ENCODE peak calls at places on chromosomes 13 and 19, in six cellular contexts. O is right cardiac atrium, C is ELF-1, Y is caudate nucleus, T is heart right ventricle, N is Right ventricle myocardium superior. W is an unnamed sample.

GRCh38 chr19:20667281-20667680 is 5.9 kb upstream of the ZNF626 start:
- DNase-seq in O (no peak), C (no peak), Y (no peak), T (no peak), N (no peak), W (no peak)

GRCh38 chr19:3319643-3320353 is 46.6 kb upstream of the NFIC start:
- DNase-seq in O (no peak), C (no peak), Y (no peak), T (no peak), N (peak), W (no peak)

GRCh38 chr13:95355491-95355890 is 54.2 kb upstream of the ABCC4 start:
- DNase-seq in O (no peak), C (peak), Y (no peak), T (no peak), N (no peak), W (no peak)

GRCh38 chr13:94162289-94162688 is 317.2 kb downstream of the DCT start:
- DNase-seq in O (peak), C (no peak), Y (no peak), T (peak), N (peak), W (no peak)

GRCh38 chr13:111179908-111180756 is 65.0 kb downstream of the ARHGEF7 start:
- DNase-seq in O (no peak), C (no peak), Y (no peak), T (no peak), N (no peak), W (no peak)

GRCh38 chr13:97141564-97142005 is 80.5 kb upstream of the MBNL2 start:
- DNase-seq in O (no peak), C (peak), Y (no peak), T (no peak), N (no peak), W (no peak)

GRCh38 chr19:36972594-36972993 is 56.5 kb downstream of the ZNF568 start:
- DNase-seq in O (no peak), C (no peak), Y (no peak), T (no peak), N (no peak), W (peak)

GRCh38 chr13:94674609-94675348 is 37.6 kb downstream of the SOX21 start:
- DNase-seq in O (no peak), C (peak), Y (peak), T (no peak), N (no peak), W (no peak)

GRCh38 chr13:76440568-76440967 is 445.6 kb downstream of the KCTD12 start:
- DNase-seq in O (no peak), C (no peak), Y (peak), T (no peak), N (no peak), W (no peak)

GRCh38 chr19:13803038-13803437 is 7.8 kb downstream of the ZSWIM4 start:
- DNase-seq in O (no peak), C (no peak), Y (no peak), T (no peak), N (no peak), W (no peak)

GRCh38 chr13:111337206-111337605 is 16.8 kb downstream of the TEX29 start:
- DNase-seq in O (no peak), C (no peak), Y (no peak), T (no peak), N (no peak), W (no peak)

GRCh38 chr13:34114581-34114980 is 296.6 kb downstream of the RFC3 start:
- DNase-seq in O (no peak), C (no peak), Y (no peak), T (no peak), N (no peak), W (no peak)

GRCh38 chr13:92137519-92137918 is 739.1 kb downstream of the GPC5 start:
- DNase-seq in O (no peak), C (no peak), Y (no peak), T (no peak), N (no peak), W (no peak)

GRCh38 chr19:12000152-12000981 is 35.1 kb downstream of the ZNF433 start:
- DNase-seq in O (no peak), C (no peak), Y (no peak), T (no peak), N (no peak), W (no peak)

GRCh38 chr19:46654621-46655152 is 6.3 kb downstream of the DACT3 start:
- DNase-seq in O (peak), C (no peak), Y (peak), T (no peak), N (no peak), W (peak)

GRCh38 chr19:14073925-14074838 is 1.6 kb downstream of the MISP3 start:
- DNase-seq in O (peak), C (no peak), Y (peak), T (no peak), N (peak), W (no peak)

GRCh38 chr13:85798999-85799646 is at the start of gene SLITRK6:
- DNase-seq in O (no peak), C (peak), Y (peak), T (no peak), N (no peak), W (no peak)

GRCh38 chr13:43170497-43170896 is 147.1 kb downstream of the DNAJC15 start:
- DNase-seq in O (no peak), C (no peak), Y (no peak), T (no peak), N (no peak), W (no peak)

GRCh38 chr13:27362064-27362751 is 62.2 kb upstream of the GTF3A start:
- DNase-seq in O (peak), C (peak), Y (peak), T (peak), N (peak), W (peak)

GRCh38 chr13:112928958-112929777 is 39.8 kb upstream of the MCF2L start:
- DNase-seq in O (no peak), C (no peak), Y (no peak), T (no peak), N (peak), W (no peak)

GRCh38 chr13:53150568-53150967 is 122.0 kb downstream of the OLFM4 start:
- DNase-seq in O (no peak), C (no peak), Y (no peak), T (no peak), N (no peak), W (no peak)

GRCh38 chr13:81089758-81090157 is 748.8 kb upstream of the SPRY2 start:
- DNase-seq in O (no peak), C (no peak), Y (no peak), T (no peak), N (no peak), W (no peak)

GRCh38 chr13:27440408-27440807 is 10.0 kb downstream of the MTIF3 start:
- DNase-seq in O (no peak), C (no peak), Y (no peak), T (no peak), N (no peak), W (no peak)

GRCh38 chr19:23758187-23759074 is at the start of gene ZNF681:
- DNase-seq in O (peak), C (peak), Y (peak), T (peak), N (peak), W (peak)

GRCh38 chr19:12913871-12914690 is 5.0 kb downstream of the SYCE2 start:
- DNase-seq in O (no peak), C (peak), Y (no peak), T (no peak), N (no peak), W (peak)

GRCh38 chr13:83168575-83168974 is 713.7 kb downstream of the SLITRK1 start:
- DNase-seq in O (no peak), C (no peak), Y (no peak), T (no peak), N (no peak), W (no peak)

GRCh38 chr19:46753420-46754155 is 7.3 kb upstream of the STRN4 start:
- DNase-seq in O (peak), C (peak), Y (no peak), T (peak), N (peak), W (no peak)

GRCh38 chr13:114097893-114098688 is 34.3 kb downstream of the RASA3 start:
- DNase-seq in O (peak), C (peak), Y (no peak), T (peak), N (peak), W (no peak)

GRCh38 chr19:16041571-16042386 is 34.5 kb upstream of the TPM4 start:
- DNase-seq in O (peak), C (peak), Y (peak), T (peak), N (peak), W (peak)

GRCh38 chr13:113022391-113023216 is 53.6 kb downstream of the MCF2L start:
- DNase-seq in O (peak), C (peak), Y (no peak), T (peak), N (no peak), W (no peak)

GRCh38 chr19:49349567-49349966 is 12.6 kb downstream of the TEAD2 start:
- DNase-seq in O (no peak), C (no peak), Y (no peak), T (no peak), N (no peak), W (no peak)

GRCh38 chr13:48567521-48568331 is 34.8 kb upstream of the RCBTB2 start:
- DNase-seq in O (no peak), C (no peak), Y (no peak), T (no peak), N (no peak), W (no peak)

GRCh38 chr13:103098535-103098934 is 32.3 kb upstream of the SLC10A2 start:
- DNase-seq in O (no peak), C (no peak), Y (no peak), T (no peak), N (no peak), W (no peak)

GRCh38 chr19:10961073-10961762 is 388 bp downstream of the SMARCA4 start:
- DNase-seq in O (no peak), C (peak), Y (no peak), T (no peak), N (peak), W (peak)

GRCh38 chr13:78254113-78254512 is 335.5 kb upstream of the EDNRB start:
- DNase-seq in O (no peak), C (no peak), Y (no peak), T (no peak), N (no peak), W (no peak)

GRCh38 chr13:110486061-110486780 is 75.3 kb downstream of the RAB20 start:
- DNase-seq in O (no peak), C (peak), Y (no peak), T (no peak), N (no peak), W (no peak)

GRCh38 chr13:44938854-44939253 is 50.4 kb downstream of the NUFIP1 start:
- DNase-seq in O (no peak), C (no peak), Y (no peak), T (no peak), N (no peak), W (no peak)

GRCh38 chr13:41034862-41035261 is 15.7 kb upstream of the ELF1 start:
- DNase-seq in O (no peak), C (no peak), Y (no peak), T (no peak), N (no peak), W (no peak)

GRCh38 chr19:33402421-33403220 is 29.1 kb downstream of the CEBPG start:
- DNase-seq in O (peak), C (no peak), Y (no peak), T (no peak), N (peak), W (no peak)

GRCh38 chr19:39070888-39071287 is 13.3 kb upstream of the ACP7 start:
- DNase-seq in O (no peak), C (no peak), Y (no peak), T (no peak), N (no peak), W (no peak)

W was measured in hypothalamus.